ENCODE peak calls at places on chromosome 10, in four cellular contexts. J is HL-60, R is K562, A is GM12878. V is an unnamed sample.

GRCh38 chr10:77643795-77644468 is 6.3 kb upstream of the KCNMA1 start:
- DNase-seq in J (peak), R (peak), A (no peak), V (no peak)

GRCh38 chr10:74502963-74503608 is 323.3 kb upstream of the KAT6B start:
- DNase-seq in J (no peak), R (no peak), A (peak), V (no peak)

GRCh38 chr10:121309164-121309563 is 289.1 kb downstream of the FGFR2 start:
- DNase-seq in J (no peak), R (no peak), A (no peak), V (no peak)

GRCh38 chr10:34010891-34011290 is 676.4 kb upstream of the NRP1 start:
- DNase-seq in J (peak), R (no peak), A (no peak), V (no peak)

GRCh38 chr10:112915590-112916572 is 34.2 kb upstream of the TCF7L2 start:
- DNase-seq in J (no peak), R (peak), A (peak), V (no peak)

GRCh38 chr10:6802762-6803428 is 222.8 kb upstream of the PRKCQ start:
- DNase-seq in J (no peak), R (no peak), A (no peak), V (no peak)

GRCh38 chr10:61001731-61002122 is 57.7 kb upstream of the RHOBTB1 start:
- DNase-seq in J (no peak), R (no peak), A (no peak), V (no peak)

GRCh38 chr10:14571866-14572507 is 202.7 kb downstream of the FAM107B start:
- DNase-seq in J (no peak), R (no peak), A (no peak), V (no peak)

GRCh38 chr10:26937371-26937770 is 76.6 kb upstream of the ABI1 start:
- DNase-seq in J (no peak), R (no peak), A (no peak), V (no peak)

GRCh38 chr10:74328388-74328787 is 177.4 kb downstream of the ADK start:
- DNase-seq in J (peak), R (peak), A (no peak), V (no peak)

GRCh38 chr10:132642732-132643008 is 105.1 kb downstream of the INPP5A start:
- DNase-seq in J (no peak), R (no peak), A (no peak), V (no peak)

GRCh38 chr10:12594448-12594944 is 245.1 kb downstream of the CAMK1D start:
- DNase-seq in J (no peak), R (no peak), A (no peak), V (no peak)

GRCh38 chr10:19999440-19999839 is 183.2 kb downstream of the PLXDC2 start:
- DNase-seq in J (no peak), R (no peak), A (no peak), V (no peak)

GRCh38 chr10:24446739-24447138 is 237.8 kb downstream of the KIAA1217 start:
- DNase-seq in J (no peak), R (peak), A (no peak), V (no peak)

GRCh38 chr10:132483394-132483793 is 54.2 kb upstream of the INPP5A start:
- DNase-seq in J (no peak), R (no peak), A (no peak), V (no peak)

GRCh38 chr10:123808873-123809272 is 82.7 kb downstream of the CPXM2 start:
- DNase-seq in J (no peak), R (no peak), A (no peak), V (no peak)

GRCh38 chr10:4514445-4515108 is 311.4 kb upstream of the AKR1E2 start:
- DNase-seq in J (peak), R (no peak), A (peak), V (peak)

GRCh38 chr10:78761241-78761825 is 307.4 kb upstream of the ZMIZ1 start:
- DNase-seq in J (no peak), R (no peak), A (no peak), V (no peak)

GRCh38 chr10:73888514-73888913 is 14.2 kb upstream of the CAMK2G start:
- DNase-seq in J (no peak), R (no peak), A (no peak), V (no peak)

GRCh38 chr10:12530017-12530416 is 180.7 kb downstream of the CAMK1D start:
- DNase-seq in J (no peak), R (no peak), A (no peak), V (no peak)

GRCh38 chr10:26586211-26586610 is 111.3 kb upstream of the PDSS1 start:
- DNase-seq in J (no peak), R (no peak), A (no peak), V (no peak)

GRCh38 chr10:14200645-14201534 is 129.8 kb downstream of the FRMD4A start:
- DNase-seq in J (no peak), R (peak), A (no peak), V (no peak)

GRCh38 chr10:80599424-80599847 is 61.7 kb downstream of the SH2D4B start:
- DNase-seq in J (peak), R (peak), A (peak), V (peak)

GRCh38 chr10:33229252-33229943 is 105.1 kb downstream of the NRP1 start:
- DNase-seq in J (no peak), R (no peak), A (no peak), V (no peak)

GRCh38 chr10:80457554-80458262 is 3.6 kb downstream of the TSPAN14 start:
- DNase-seq in J (no peak), R (peak), A (no peak), V (no peak)

GRCh38 chr10:122301055-122301810 is 30.1 kb downstream of the BTBD16 start:
- DNase-seq in J (no peak), R (no peak), A (no peak), V (no peak)

GRCh38 chr10:43254881-43255643 is 11.8 kb downstream of the RASGEF1A start:
- DNase-seq in J (no peak), R (no peak), A (no peak), V (peak)

GRCh38 chr10:104435822-104436221 is 82.2 kb downstream of the CFAP58 start:
- DNase-seq in J (no peak), R (no peak), A (no peak), V (no peak)

GRCh38 chr10:58107506-58107905 is 160.2 kb downstream of the IPMK start:
- DNase-seq in J (no peak), R (no peak), A (no peak), V (no peak)

GRCh38 chr10:42983595-42983990 is 93.3 kb upstream of the RET start:
- DNase-seq in J (no peak), R (no peak), A (no peak), V (no peak)

GRCh38 chr10:18214692-18215563 is 74.7 kb downstream of the CACNB2 start:
- DNase-seq in J (peak), R (peak), A (no peak), V (peak)

GRCh38 chr10:127243490-127244272 is 47.3 kb upstream of the INSYN2A start:
- DNase-seq in J (peak), R (peak), A (no peak), V (no peak)

GRCh38 chr10:9668411-9668810 is 1349.3 kb upstream of the CELF2 start:
- DNase-seq in J (no peak), R (no peak), A (no peak), V (no peak)
- TF ChIP-seq SPI1 in J (no peak), R (no peak), A (no peak), V (no peak)

GRCh38 chr10:71527135-71527534 is 130.4 kb downstream of the CDH23 start:
- DNase-seq in J (no peak), R (no peak), A (no peak), V (no peak)

GRCh38 chr10:71530781-71531180 is 134.1 kb downstream of the CDH23 start:
- DNase-seq in J (no peak), R (no peak), A (no peak), V (no peak)

GRCh38 chr10:71526662-71527061 is 129.9 kb downstream of the CDH23 start:
- DNase-seq in J (no peak), R (no peak), A (no peak), V (no peak)

GRCh38 chr10:71529203-71529537 is 132.4 kb downstream of the CDH23 start:
- DNase-seq in J (no peak), R (no peak), A (no peak), V (no peak)

DNA sequence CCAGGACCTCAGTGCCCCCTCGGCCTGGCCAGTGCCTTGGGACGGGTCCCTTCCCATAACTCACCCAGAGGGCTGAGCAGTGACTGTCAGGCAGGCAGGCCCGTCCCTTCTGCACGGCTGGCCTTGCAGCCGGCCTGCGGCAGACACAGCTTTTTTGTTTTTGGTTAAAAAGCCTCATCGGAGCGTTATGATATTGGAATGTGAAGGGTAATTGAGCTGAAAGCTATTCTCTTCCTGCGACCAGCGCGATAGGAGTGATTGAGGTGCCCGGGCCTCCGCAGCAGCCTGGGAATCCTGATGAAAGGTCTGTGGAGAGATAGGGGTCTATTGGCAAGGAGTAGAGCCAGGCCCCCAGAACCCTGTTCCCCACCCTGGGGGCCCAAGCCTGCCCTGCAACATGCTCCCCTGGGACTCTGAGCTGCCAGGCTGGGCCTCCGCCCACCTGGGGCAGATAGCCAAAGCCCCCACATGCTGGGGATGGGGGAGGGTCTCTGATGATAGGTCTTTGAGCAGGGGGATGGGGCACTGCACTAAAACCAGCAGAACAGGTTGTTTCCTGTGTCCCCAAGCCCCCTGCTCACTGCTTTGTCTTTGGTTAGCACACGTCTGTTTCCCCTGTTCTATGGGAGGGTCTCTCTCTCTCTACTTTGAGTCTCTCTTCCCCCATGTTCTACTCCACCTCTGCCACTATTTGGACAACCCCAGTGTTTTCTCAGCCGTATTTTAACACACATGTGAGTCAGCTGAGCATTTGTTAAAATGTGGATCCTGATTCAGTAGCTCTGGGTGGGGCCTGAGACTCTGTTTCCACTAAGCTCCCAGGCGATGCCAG is 131.9 kb downstream of the CDH23 start:
- DNase-seq in J (no peak), R (no peak), A (no peak), V (no peak)
- TF ChIP-seq SPI1 in J (no peak), R (no peak), A (no peak), V (no peak)

GRCh38 chr10:49610015-49610734 is at the start of gene SLC18A3:
- DNase-seq in J (no peak), R (no peak), A (no peak), V (no peak)
- TF ChIP-seq SPI1 in J (no peak), R (no peak), A (no peak), V (no peak)

GRCh38 chr10:62426086-62426485 is 51.9 kb downstream of the ZNF365 start:
- DNase-seq in J (no peak), R (no peak), A (no peak), V (no peak)
- TF ChIP-seq SPI1 in J (no peak), R (no peak), A (no peak), V (no peak)

GRCh38 chr10:29658984-29659769 is 24.4 kb upstream of the SVIL start:
- DNase-seq in J (peak), R (peak), A (peak), V (peak)
- TF ChIP-seq SPI1 in J (no peak), R (no peak), A (peak), V (no peak)

GRCh38 chr10:70542565-70542938 is 60.0 kb downstream of the PRF1 start:
- DNase-seq in J (no peak), R (no peak), A (no peak), V (no peak)
- TF ChIP-seq SPI1 in J (no peak), R (no peak), A (no peak), V (no peak)

GRCh38 chr10:50850576-50851340 is 34.7 kb downstream of the A1CF start:
- DNase-seq in J (no peak), R (no peak), A (no peak), V (no peak)

GRCh38 chr10:50851884-50852671 is 33.3 kb downstream of the A1CF start:
- DNase-seq in J (no peak), R (no peak), A (no peak), V (no peak)

GRCh38 chr10:50846753-50847152 is 38.7 kb downstream of the A1CF start:
- DNase-seq in J (no peak), R (no peak), A (no peak), V (no peak)
- TF ChIP-seq SPI1 in J (no peak), R (no peak), A (no peak), V (no peak)

GRCh38 chr10:5546891-5547683 is 22.3 kb downstream of the CALML3 start:
- DNase-seq in J (no peak), R (no peak), A (no peak), V (no peak)
- TF ChIP-seq SPI1 in J (no peak), R (no peak), A (no peak), V (no peak)

V was measured in GM12891.